ENCODE peak calls at places on chromosomes 16 and 17, in seven cellular contexts. One of them, this sample, is unnamed.

GRCh38 chr17:973053-973452 is 6.5 kb downstream of the NXN start:
- DNase-seq in K562: no peak
- DNase-seq in stomach: no peak
- DNase-seq in sigmoid colon: no peak
- DNase-seq in A549: no peak
- DNase-seq in transverse colon: no peak
- DNase-seq in tibial nerve: no peak
- DNase-seq in this sample: no peak

GRCh38 chr17:57527437-57528083 is 217.5 kb downstream of the CCDC182 start:
- DNase-seq in sigmoid colon: no peak
- DNase-seq in K562: no peak
- DNase-seq in stomach: no peak
- DNase-seq in tibial nerve: no peak
- DNase-seq in A549: no peak
- DNase-seq in transverse colon: no peak
- DNase-seq in this sample: no peak

GRCh38 chr16:65306313-65306712 is 184.4 kb upstream of the CDH11 start:
- DNase-seq in K562: no peak
- DNase-seq in transverse colon: no peak
- DNase-seq in stomach: no peak
- DNase-seq in tibial nerve: no peak
- DNase-seq in A549: no peak
- DNase-seq in sigmoid colon: no peak
- DNase-seq in this sample: no peak

GRCh38 chr16:30472328-30472942 is at the start of gene ITGAL:
- DNase-seq in transverse colon: peak
- DNase-seq in K562: no peak
- DNase-seq in stomach: peak
- DNase-seq in A549: no peak
- DNase-seq in sigmoid colon: peak
- DNase-seq in tibial nerve: peak
- DNase-seq in this sample: peak

GRCh38 chr17:77802811-77803220 is 155.7 kb upstream of the TNRC6C start:
- DNase-seq in tibial nerve: no peak
- DNase-seq in sigmoid colon: peak
- DNase-seq in transverse colon: no peak
- DNase-seq in stomach: no peak
- DNase-seq in K562: no peak
- DNase-seq in A549: no peak
- DNase-seq in this sample: no peak

GRCh38 chr16:82630688-82631087 is 3.9 kb downstream of the CDH13 start:
- DNase-seq in K562: no peak
- DNase-seq in A549: no peak
- DNase-seq in sigmoid colon: peak
- DNase-seq in tibial nerve: no peak
- DNase-seq in transverse colon: no peak
- DNase-seq in stomach: no peak
- DNase-seq in this sample: no peak

GRCh38 chr17:69060835-69061234 is at the start of gene ABCA9:
- DNase-seq in A549: no peak
- DNase-seq in K562: no peak
- DNase-seq in stomach: no peak
- DNase-seq in transverse colon: no peak
- DNase-seq in sigmoid colon: no peak
- DNase-seq in tibial nerve: peak
- DNase-seq in this sample: no peak

GRCh38 chr17:17840751-17841591 is 4.2 kb upstream of the SREBF1 start:
- DNase-seq in K562: peak
- DNase-seq in sigmoid colon: no peak
- DNase-seq in stomach: no peak
- DNase-seq in transverse colon: no peak
- DNase-seq in A549: no peak
- DNase-seq in tibial nerve: peak
- DNase-seq in this sample: peak

GRCh38 chr17:2906907-2907306 is 110.7 kb downstream of the RAP1GAP2 start:
- DNase-seq in K562: no peak
- DNase-seq in A549: no peak
- DNase-seq in tibial nerve: no peak
- DNase-seq in stomach: no peak
- DNase-seq in transverse colon: no peak
- DNase-seq in sigmoid colon: no peak
- DNase-seq in this sample: no peak

DNA sequence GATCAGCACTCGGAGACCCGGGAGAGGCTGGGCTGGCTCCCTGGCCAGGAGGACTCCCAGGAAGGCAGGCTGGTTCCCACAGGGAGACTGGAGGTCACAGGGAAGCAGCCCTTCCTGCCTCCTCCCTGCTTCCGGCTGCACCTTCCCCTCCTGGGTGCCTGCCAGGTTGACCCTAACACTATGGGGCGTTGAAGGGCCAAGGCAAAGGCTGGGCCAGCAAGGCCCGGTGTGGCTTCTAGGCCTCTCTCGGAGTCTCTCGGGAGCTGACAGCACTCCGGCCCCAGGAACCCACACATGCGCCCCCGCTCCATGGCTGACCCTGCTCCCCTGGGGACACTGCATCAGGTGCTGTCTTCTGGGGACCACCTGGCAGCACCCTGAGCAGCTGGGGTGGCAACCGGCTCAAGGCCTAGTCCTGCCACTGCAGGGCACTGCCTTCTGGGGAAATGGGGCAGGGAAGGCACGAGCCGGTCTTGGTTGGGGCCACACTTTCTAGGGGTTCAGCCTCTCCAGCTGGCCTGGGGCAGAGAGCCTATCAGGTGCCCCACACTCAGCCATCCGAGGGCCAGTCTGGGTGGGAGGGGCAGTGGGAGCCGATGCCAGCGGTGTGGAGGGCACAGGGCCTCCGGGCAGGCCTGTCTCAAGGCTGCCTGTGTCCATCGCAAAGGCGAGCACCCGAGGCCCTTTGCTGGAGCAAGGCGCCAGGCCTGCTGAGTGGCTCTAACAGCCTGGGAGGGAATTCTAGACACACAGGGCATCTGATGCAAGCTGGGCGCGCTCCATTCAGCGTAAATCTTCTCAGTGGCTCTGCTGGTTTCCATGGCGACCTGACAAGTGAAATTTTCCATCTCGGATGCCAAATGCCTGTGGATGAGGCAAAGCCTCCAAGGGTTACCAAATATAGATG is 5.6 kb upstream of the MTSS2 start:
- DNase-seq in tibial nerve: peak
- DNase-seq in sigmoid colon: peak
- DNase-seq in A549: no peak
- DNase-seq in transverse colon: peak
- DNase-seq in K562: no peak
- DNase-seq in stomach: peak
- DNase-seq in this sample: peak
- TF ChIP-seq EP300 in tibial nerve: peak
- TF ChIP-seq EP300 in sigmoid colon: peak
- TF ChIP-seq EP300 in A549: no peak
- TF ChIP-seq EP300 in transverse colon: no peak
- TF ChIP-seq EP300 in K562: no peak
- TF ChIP-seq EP300 in stomach: peak
- TF ChIP-seq EP300 in this sample: peak

DNA sequence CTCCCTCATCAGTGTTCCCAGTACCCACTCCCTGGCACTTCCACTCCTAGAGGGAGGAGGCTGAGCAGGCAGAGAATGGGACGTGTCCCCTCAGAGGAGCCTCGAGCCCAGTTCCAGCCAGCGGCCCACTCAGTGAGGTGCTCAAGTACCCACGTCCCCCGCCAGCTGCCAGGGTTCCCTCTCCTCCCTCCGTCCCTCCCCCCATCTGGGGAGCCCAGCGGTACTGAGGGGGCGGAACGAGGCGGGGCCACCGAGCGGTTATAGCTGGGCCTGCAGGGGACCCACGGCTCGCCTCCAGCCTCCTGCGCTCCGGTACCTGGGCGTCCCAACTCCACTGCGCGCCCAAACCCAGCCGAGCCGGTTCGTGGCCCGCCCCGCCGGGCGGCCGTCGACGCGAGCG is at the start of gene NPW:
- DNase-seq in stomach: no peak
- DNase-seq in A549: no peak
- DNase-seq in transverse colon: no peak
- DNase-seq in K562: peak
- DNase-seq in tibial nerve: no peak
- DNase-seq in sigmoid colon: no peak
- DNase-seq in this sample: no peak
- TF ChIP-seq POLR2A in stomach: no peak
- TF ChIP-seq POLR2A in A549: no peak
- TF ChIP-seq POLR2A in transverse colon: no peak
- TF ChIP-seq POLR2A in K562: no peak
- TF ChIP-seq POLR2A in tibial nerve: no peak
- TF ChIP-seq POLR2A in sigmoid colon: no peak
- TF ChIP-seq POLR2A in this sample: no peak

DNA sequence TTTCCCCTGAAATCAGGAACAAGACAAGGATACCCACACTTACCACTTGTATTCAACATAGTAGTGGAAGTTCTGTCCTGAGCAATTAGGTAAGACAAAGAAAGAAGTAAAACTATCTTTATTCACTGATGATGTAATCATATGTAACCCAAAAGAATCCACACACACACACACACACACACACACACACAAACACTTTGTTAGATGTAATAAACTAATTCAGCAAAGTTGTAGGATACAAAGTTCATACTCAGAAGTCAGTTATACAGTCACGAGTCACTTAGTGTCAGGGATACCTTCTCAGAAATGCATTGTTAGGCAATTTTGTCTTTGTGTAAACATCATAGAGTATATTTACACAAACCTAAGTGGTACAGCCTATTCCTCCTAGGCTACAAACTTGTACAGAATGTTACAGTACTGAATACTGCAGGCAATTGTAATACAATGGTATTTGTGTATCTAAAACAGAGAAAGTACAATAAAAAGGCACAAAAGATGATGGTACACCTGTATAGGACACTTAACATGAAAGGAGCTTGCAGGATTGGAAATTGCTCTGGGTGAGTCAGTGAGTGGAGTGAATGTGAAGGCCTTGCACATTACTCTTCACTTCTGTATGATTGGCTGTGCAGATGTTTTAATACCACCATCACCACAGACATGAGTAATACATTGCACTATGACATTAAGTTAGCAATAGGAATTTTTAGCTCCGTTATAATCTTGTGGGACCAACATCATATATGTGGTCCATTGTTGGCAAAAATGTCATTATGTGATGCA is 370.1 kb downstream of the ZFHX3 start:
- DNase-seq in K562: no peak
- DNase-seq in transverse colon: peak
- DNase-seq in tibial nerve: no peak
- DNase-seq in stomach: no peak
- DNase-seq in A549: no peak
- DNase-seq in sigmoid colon: no peak
- DNase-seq in this sample: no peak
- TF ChIP-seq EP300 in K562: no peak
- TF ChIP-seq EP300 in transverse colon: peak
- TF ChIP-seq EP300 in tibial nerve: no peak
- TF ChIP-seq EP300 in stomach: no peak
- TF ChIP-seq EP300 in A549: no peak
- TF ChIP-seq EP300 in sigmoid colon: no peak
- TF ChIP-seq EP300 in this sample: no peak

GRCh38 chr17:38732376-38733314 is 2.5 kb downstream of the CISD3 start:
- DNase-seq in tibial nerve: no peak
- DNase-seq in transverse colon: peak
- DNase-seq in K562: no peak
- DNase-seq in A549: no peak
- DNase-seq in stomach: peak
- DNase-seq in sigmoid colon: no peak
- DNase-seq in this sample: no peak
- TF ChIP-seq POLR2A in tibial nerve: no peak
- TF ChIP-seq POLR2A in transverse colon: peak
- TF ChIP-seq POLR2A in K562: no peak
- TF ChIP-seq POLR2A in A549: no peak
- TF ChIP-seq POLR2A in stomach: no peak
- TF ChIP-seq POLR2A in sigmoid colon: no peak
- TF ChIP-seq POLR2A in this sample: no peak

DNA sequence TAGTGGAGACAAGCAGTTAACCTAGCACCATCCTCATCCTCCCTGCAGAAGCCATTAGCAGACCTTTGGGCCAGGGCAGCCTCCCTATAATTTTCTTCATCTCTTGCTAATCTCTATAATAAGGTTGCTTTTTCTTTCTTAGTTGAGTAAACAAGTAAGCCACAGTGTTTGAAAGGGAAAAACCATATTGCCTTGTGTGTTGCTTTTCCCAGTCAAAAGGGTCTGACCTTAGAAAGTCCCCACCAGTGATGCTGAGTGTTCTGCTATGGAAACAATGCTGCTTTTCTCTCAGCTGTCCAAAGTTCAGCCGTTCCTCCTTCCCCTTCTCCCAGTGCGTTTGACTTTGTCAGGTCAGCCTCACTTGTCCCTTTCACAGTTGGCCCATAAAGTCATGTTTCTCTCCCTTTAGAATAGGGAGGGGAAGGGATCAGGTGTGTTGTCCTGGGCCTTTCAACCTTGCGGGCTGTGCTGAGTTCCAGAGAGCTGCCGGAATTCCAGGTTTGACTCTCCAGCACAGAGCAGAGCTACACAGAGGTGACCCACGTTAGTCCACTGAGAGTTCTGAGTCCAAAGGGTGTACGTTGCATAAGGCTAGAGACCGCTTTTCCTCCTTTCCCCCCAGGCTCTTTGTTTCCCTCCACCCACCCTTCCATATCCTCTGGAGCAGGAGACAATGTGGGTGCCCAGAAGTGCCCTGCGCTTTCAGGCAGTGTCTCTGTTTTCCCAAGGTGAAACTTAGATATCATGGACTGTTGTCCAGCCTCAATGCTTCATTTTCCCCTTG is 15.9 kb upstream of the CLEC18C start:
- DNase-seq in tibial nerve: no peak
- DNase-seq in transverse colon: no peak
- DNase-seq in sigmoid colon: no peak
- DNase-seq in K562: no peak
- DNase-seq in A549: no peak
- DNase-seq in stomach: no peak
- DNase-seq in this sample: no peak
- TF ChIP-seq EP300 in tibial nerve: no peak
- TF ChIP-seq EP300 in transverse colon: no peak
- TF ChIP-seq EP300 in sigmoid colon: no peak
- TF ChIP-seq EP300 in K562: no peak
- TF ChIP-seq EP300 in A549: no peak
- TF ChIP-seq EP300 in stomach: no peak
- TF ChIP-seq EP300 in this sample: no peak

DNA sequence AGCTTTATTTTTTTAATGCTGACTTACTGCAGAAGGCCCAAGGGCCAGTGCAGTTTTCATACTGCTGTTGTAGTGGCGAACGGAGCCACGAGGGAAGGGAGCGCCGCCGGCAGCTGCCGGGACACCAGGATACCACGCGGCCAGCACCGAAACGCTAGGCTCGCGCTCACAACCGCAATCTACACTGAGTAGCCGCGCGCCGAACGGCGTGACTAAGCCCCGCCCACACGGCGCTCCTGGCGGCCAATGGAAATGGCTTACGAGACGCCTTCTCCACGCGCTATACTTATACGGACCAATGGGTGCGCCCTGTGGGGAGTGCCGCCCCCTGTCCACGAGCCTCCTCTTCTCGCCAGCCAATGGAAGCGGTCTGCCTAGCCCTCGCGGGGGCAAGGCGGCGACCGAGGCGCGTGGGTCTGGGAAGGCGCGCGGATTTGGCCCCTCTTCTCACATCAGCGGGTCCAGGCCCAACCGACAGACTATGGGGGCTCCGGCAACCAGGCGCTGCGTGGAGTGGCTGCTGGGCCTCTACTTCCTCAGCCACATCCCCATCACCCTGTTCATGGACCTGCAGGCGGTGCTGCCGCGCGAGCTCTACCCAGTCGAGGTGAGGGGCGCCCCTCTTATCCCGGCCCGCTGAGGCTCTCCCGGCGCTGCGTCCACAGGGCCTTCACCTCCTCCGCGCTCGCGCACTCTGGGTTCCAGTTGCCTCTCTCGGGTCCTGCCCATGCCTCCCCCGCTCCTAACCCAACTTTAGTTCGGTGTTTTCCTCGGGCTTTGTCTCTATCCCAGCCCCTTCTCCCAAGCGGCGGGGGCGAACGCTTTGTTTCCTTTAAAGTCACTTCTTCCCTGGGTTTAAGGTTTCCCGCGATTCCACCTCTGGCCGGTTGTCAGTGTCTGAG is at the start of gene TMEM97:
- DNase-seq in tibial nerve: peak
- DNase-seq in A549: peak
- DNase-seq in sigmoid colon: peak
- DNase-seq in K562: peak
- DNase-seq in transverse colon: peak
- DNase-seq in stomach: peak
- DNase-seq in this sample: peak
- TF ChIP-seq POLR2A in tibial nerve: no peak
- TF ChIP-seq POLR2A in A549: peak
- TF ChIP-seq POLR2A in sigmoid colon: no peak
- TF ChIP-seq POLR2A in K562: peak
- TF ChIP-seq POLR2A in transverse colon: peak
- TF ChIP-seq POLR2A in stomach: peak
- TF ChIP-seq POLR2A in this sample: no peak